ENCODE peak calls at places on chromosomes 7 and 10, in four cellular contexts. A is stimulated activated CD8-positive, alpha-beta memory T cell treated with anti-CD3 and anti-CD28 coated beads, Interleukin-4, amount 100 ng/mL, for 1 hour; V is fibroblast of lung; P is T follicular helper cell. T is an unnamed sample.

GRCh38 chr10:69061305-69062161 is 26.4 kb upstream of the SRGN start:
- DNase-seq in A (no peak), V (peak), P (no peak), T (peak)

GRCh38 chr7:117011419-117012260 is 58.3 kb downstream of the ST7 start:
- DNase-seq in A (no peak), V (no peak), P (no peak), T (no peak)

GRCh38 chr10:21020545-21020944 is 123.4 kb upstream of the NEBL start:
- DNase-seq in A (no peak), V (no peak), P (peak), T (no peak)

GRCh38 chr10:30013684-30014246 is 45.6 kb downstream of the JCAD start:
- DNase-seq in A (no peak), V (no peak), P (no peak), T (peak)

GRCh38 chr10:111990734-111991133 is 192.8 kb downstream of the GPAM start:
- DNase-seq in A (no peak), V (no peak), P (no peak), T (no peak)

GRCh38 chr10:127922675-127923366 is 15.9 kb downstream of the PTPRE start:
- DNase-seq in A (no peak), V (peak), P (no peak), T (peak)

GRCh38 chr10:82150123-82150900 is 275.3 kb downstream of the NRG3 start:
- DNase-seq in A (no peak), V (no peak), P (no peak), T (no peak)

GRCh38 chr10:124612611-124613498 is 131.3 kb downstream of the FAM53B start:
- DNase-seq in A (no peak), V (peak), P (no peak), T (peak)

GRCh38 chr10:5297466-5297865 is 67.3 kb upstream of the UCN3 start:
- DNase-seq in A (no peak), V (peak), P (no peak), T (no peak)

GRCh38 chr10:110834622-110835219 is 37.0 kb upstream of the PDCD4 start:
- DNase-seq in A (no peak), V (no peak), P (no peak), T (no peak)

GRCh38 chr10:132366006-132366405 is 31.0 kb upstream of the PWWP2B start:
- DNase-seq in A (no peak), V (no peak), P (no peak), T (no peak)

GRCh38 chr7:40544932-40545331 is 410.1 kb downstream of the SUGCT start:
- DNase-seq in A (no peak), V (peak), P (no peak), T (peak)

GRCh38 chr10:61592581-61592980 is 70.1 kb upstream of the CABCOCO1 start:
- DNase-seq in A (no peak), V (peak), P (no peak), T (no peak)

GRCh38 chr10:119541046-119541445 is 1.5 kb downstream of the RGS10 start:
- DNase-seq in A (no peak), V (peak), P (no peak), T (peak)

GRCh38 chr10:5507649-5508131 is 8.3 kb upstream of the CALML5 start:
- DNase-seq in A (no peak), V (no peak), P (no peak), T (no peak)

GRCh38 chr7:43758861-43759683 is 592 bp downstream of the BLVRA start:
- DNase-seq in A (no peak), V (peak), P (peak), T (peak)

GRCh38 chr7:134541-134940 is 57.8 kb upstream of the FAM20C start:
- DNase-seq in A (no peak), V (no peak), P (no peak), T (no peak)

GRCh38 chr7:122528879-122529481 is 169.9 kb downstream of the RNF133 start:
- DNase-seq in A (no peak), V (peak), P (no peak), T (peak)

GRCh38 chr7:157930926-157931466 is 594.2 kb downstream of the DNAJB6 start:
- DNase-seq in A (no peak), V (no peak), P (no peak), T (no peak)

GRCh38 chr7:41760293-41760692 is 57.4 kb upstream of the INHBA start:
- DNase-seq in A (no peak), V (no peak), P (no peak), T (peak)

GRCh38 chr7:132643302-132643701 is 67.0 kb upstream of the PLXNA4 start:
- DNase-seq in A (no peak), V (no peak), P (no peak), T (no peak)

GRCh38 chr10:13657184-13657680 is 70.5 kb downstream of the PRPF18 start:
- DNase-seq in A (no peak), V (no peak), P (no peak), T (no peak)

GRCh38 chr10:7559447-7559846 is 107.3 kb downstream of the ITIH5 start:
- DNase-seq in A (no peak), V (peak), P (no peak), T (no peak)

GRCh38 chr10:125037145-125037544 is 95.2 kb downstream of the ZRANB1 start:
- DNase-seq in A (no peak), V (peak), P (no peak), T (peak)

GRCh38 chr7:20395494-20395893 is 64.8 kb downstream of the ITGB8 start:
- DNase-seq in A (no peak), V (no peak), P (no peak), T (no peak)

GRCh38 chr10:13162013-13162364 is 631 bp downstream of the MCM10 start:
- DNase-seq in A (no peak), V (no peak), P (no peak), T (no peak)

GRCh38 chr10:132457328-132458070 is 60.5 kb downstream of the PWWP2B start:
- DNase-seq in A (no peak), V (no peak), P (peak), T (no peak)

GRCh38 chr7:12403287-12404181 is at the start of gene VWDE:
- DNase-seq in A (no peak), V (peak), P (peak), T (no peak)

GRCh38 chr10:31768467-31768866 is 160.2 kb downstream of the ARHGAP12 start:
- DNase-seq in A (no peak), V (peak), P (no peak), T (peak)

GRCh38 chr10:95031659-95032058 is 37.6 kb downstream of the CYP2C8 start:
- DNase-seq in A (no peak), V (no peak), P (no peak), T (no peak)

GRCh38 chr7:12942599-12942998 is 255.2 kb downstream of the ARL4A start:
- DNase-seq in A (no peak), V (peak), P (no peak), T (no peak)

GRCh38 chr10:106935978-106936451 is 228.5 kb downstream of the SORCS1 start:
- DNase-seq in A (no peak), V (no peak), P (no peak), T (no peak)

GRCh38 chr7:80044796-80045195 is 89.8 kb upstream of the GNAI1 start:
- DNase-seq in A (no peak), V (no peak), P (no peak), T (no peak)

GRCh38 chr7:120947980-120948379 is 2.6 kb upstream of the ING3 start:
- DNase-seq in A (no peak), V (no peak), P (no peak), T (no peak)

GRCh38 chr7:75884401-75884800 is 5.6 kb downstream of the RHBDD2 start:
- DNase-seq in A (no peak), V (no peak), P (no peak), T (no peak)

GRCh38 chr7:80288175-80289122 is 153.8 kb downstream of the GNAI1 start:
- DNase-seq in A (no peak), V (peak), P (no peak), T (peak)

GRCh38 chr7:2520131-2520807 is 695 bp downstream of the LFNG start:
- DNase-seq in A (no peak), V (no peak), P (no peak), T (no peak)